ENCODE peak calls at places on chromosomes 3 and 15, in ten cellular contexts. L, X, F, O, V, R, Y, N, C and K are unnamed samples.

GRCh38 chr15:73854265-73854664 is 19.1 kb upstream of the TBC1D21 start:
- DNase-seq in L (no peak), X (no peak), C (no peak), Y (no peak), F (no peak), N (no peak), R (no peak), O (no peak), V (no peak), K (no peak)

GRCh38 chr3:193910886-193911738 is 224.8 kb upstream of the HES1 start:
- DNase-seq in L (no peak), Y (no peak), C (no peak), O (no peak), X (no peak), V (no peak), N (no peak), R (no peak), F (no peak), K (no peak)

GRCh38 chr15:70111203-70112017 is 13.7 kb upstream of the TLE3 start:
- DNase-seq in R (peak), F (peak), N (peak), C (peak), Y (peak), L (peak), X (peak), O (peak), V (peak), K (peak)

GRCh38 chr3:173584093-173584833 is 186.7 kb downstream of the NLGN1 start:
- DNase-seq in V (peak), C (no peak), Y (peak), L (no peak), X (peak), N (no peak), O (no peak), R (peak), F (no peak), K (no peak)

GRCh38 chr3:172707967-172708366 is 2.9 kb downstream of the NCEH1 start:
- DNase-seq in N (no peak), Y (peak), X (no peak), R (peak), F (no peak), O (no peak), V (peak), C (no peak), L (peak), K (peak)

GRCh38 chr3:194395201-194395600 is 3.9 kb downstream of the GP5 start:
- DNase-seq in V (peak), C (no peak), N (peak), O (peak), Y (no peak), F (no peak), X (peak), L (no peak), R (no peak), K (no peak)

GRCh38 chr15:36877294-36877693 is 223.1 kb downstream of the MEIS2 start:
- DNase-seq in X (no peak), V (no peak), F (no peak), C (no peak), R (no peak), O (no peak), L (no peak), N (no peak), Y (no peak), K (no peak)

GRCh38 chr3:63067999-63068645 is 192.9 kb upstream of the CADPS start:
- DNase-seq in C (no peak), F (no peak), O (no peak), V (peak), X (no peak), R (peak), N (no peak), L (no peak), Y (peak), K (peak)

GRCh38 chr3:170488802-170489201 is 70.1 kb downstream of the CLDN11 start:
- DNase-seq in R (no peak), L (peak), V (peak), Y (peak), F (no peak), X (peak), N (no peak), C (no peak), O (no peak), K (peak)

GRCh38 chr3:52043750-52044149 is 12.6 kb downstream of the DUSP7 start:
- DNase-seq in V (no peak), R (no peak), X (no peak), C (no peak), F (no peak), N (no peak), Y (no peak), O (no peak), L (no peak), K (no peak)

GRCh38 chr3:37037352-37037751 is 44.0 kb downstream of the MLH1 start:
- DNase-seq in R (no peak), L (no peak), C (no peak), F (no peak), N (no peak), V (no peak), X (no peak), O (no peak), Y (no peak), K (no peak)

GRCh38 chr15:76061700-76062099 is 1.9 kb downstream of the TMEM266 start:
- DNase-seq in V (no peak), L (no peak), O (no peak), N (no peak), C (no peak), R (no peak), F (no peak), Y (no peak), X (no peak), K (no peak)

GRCh38 chr3:42134867-42135464 is 43.8 kb downstream of the TRAK1 start:
- DNase-seq in N (no peak), R (no peak), X (no peak), L (no peak), F (no peak), Y (no peak), O (no peak), V (no peak), C (no peak), K (no peak)

GRCh38 chr3:182567666-182568065 is 225.6 kb upstream of the ATP11B start:
- DNase-seq in O (peak), R (peak), C (no peak), N (peak), X (peak), Y (no peak), V (no peak), L (no peak), F (no peak), K (peak)